ENCODE peak calls at places on chromosomes 13 and 19, in six cellular contexts. M, V, R, N, T and C are unnamed samples.

GRCh38 chr19:2337329-2337707 is 8.8 kb downstream of the SPPL2B start:
- DNase-seq in M (no peak), V (no peak), R (peak), N (no peak), T (no peak), C (no peak)

GRCh38 chr13:26074706-26075105 is 22.9 kb upstream of the SHISA2 start:
- DNase-seq in M (no peak), V (no peak), R (peak), N (peak), T (no peak), C (no peak)

GRCh38 chr19:12858041-12858928 is 20.0 kb downstream of the MAST1 start:
- DNase-seq in M (no peak), V (no peak), R (no peak), N (no peak), T (no peak), C (peak)

GRCh38 chr19:33797821-33798633 is 1.4 kb downstream of the KCTD15 start:
- DNase-seq in M (no peak), V (no peak), R (no peak), N (no peak), T (no peak), C (no peak)

GRCh38 chr13:33992891-33993336 is 175.0 kb downstream of the RFC3 start:
- DNase-seq in M (no peak), V (no peak), R (no peak), N (no peak), T (no peak), C (no peak)

GRCh38 chr19:34120846-34121639 is 51.3 kb upstream of the LSM14A start:
- DNase-seq in M (no peak), V (peak), R (no peak), N (peak), T (peak), C (peak)

GRCh38 chr19:49413348-49413747 is 9.9 kb downstream of the PTH2 start:
- DNase-seq in M (no peak), V (no peak), R (no peak), N (no peak), T (no peak), C (no peak)

GRCh38 chr13:20270163-20270865 is 38.2 kb upstream of the GJB6 start:
- DNase-seq in M (no peak), V (no peak), R (no peak), N (no peak), T (no peak), C (no peak)

GRCh38 chr13:59478908-59479307 is 684.8 kb downstream of the DIAPH3 start:
- DNase-seq in M (no peak), V (no peak), R (no peak), N (no peak), T (no peak), C (no peak)